ENCODE peak calls at places on chromosome 14, in eight cellular contexts. One of them, this sample, is unnamed.
A peak's percentile ranks its signal among the peaks of the same experiment; 100 is the strongest.

GRCh38 chr14:92794547-92794941 is 439 bp downstream of the GOLGA5 start:
- DNase-seq in AG09319: no peak
- DNase-seq in GM12892: no peak
- DNase-seq in heart left ventricle: no peak
- DNase-seq in activated gamma-delta T cell treated with Interleukin-2 at 50 U/mL for 16 hours: no peak
- DNase-seq in activated T-cell treated with anti-CD3 and anti-CD28 coated beads, Interleukin-2, amount 50 U/mL, for 48 hours: no peak
- DNase-seq in stimulated activated CD4-positive, alpha-beta T cell treated with anti-CD3 and anti-CD28 coated beads, Interleukin-15, amount 100 ng/mL, for 1 hour: no peak
- DNase-seq in BE2C: peak; percentile 51
- DNase-seq in this sample: peak; percentile 24

GRCh38 chr14:57212919-57213318 is 55.8 kb downstream of the EXOC5 start:
- DNase-seq in AG09319: no peak
- DNase-seq in BE2C: no peak
- DNase-seq in stimulated activated CD4-positive, alpha-beta T cell treated with anti-CD3 and anti-CD28 coated beads, Interleukin-15, amount 100 ng/mL, for 1 hour: no peak
- DNase-seq in GM12892: no peak
- DNase-seq in heart left ventricle: no peak
- DNase-seq in activated gamma-delta T cell treated with Interleukin-2 at 50 U/mL for 16 hours: no peak
- DNase-seq in activated T-cell treated with anti-CD3 and anti-CD28 coated beads, Interleukin-2, amount 50 U/mL, for 48 hours: no peak
- DNase-seq in this sample: no peak

GRCh38 chr14:74886001-74886400 is 4.3 kb downstream of the DLST start:
- DNase-seq in activated T-cell treated with anti-CD3 and anti-CD28 coated beads, Interleukin-2, amount 50 U/mL, for 48 hours: no peak
- DNase-seq in AG09319: peak; percentile 92
- DNase-seq in BE2C: no peak
- DNase-seq in GM12892: no peak
- DNase-seq in activated gamma-delta T cell treated with Interleukin-2 at 50 U/mL for 16 hours: no peak
- DNase-seq in heart left ventricle: no peak
- DNase-seq in stimulated activated CD4-positive, alpha-beta T cell treated with anti-CD3 and anti-CD28 coated beads, Interleukin-15, amount 100 ng/mL, for 1 hour: no peak
- DNase-seq in this sample: peak; percentile 97

GRCh38 chr14:89845346-89845745 is 109.2 kb downstream of the EFCAB11 start:
- DNase-seq in BE2C: no peak
- DNase-seq in GM12892: no peak
- DNase-seq in AG09319: no peak
- DNase-seq in stimulated activated CD4-positive, alpha-beta T cell treated with anti-CD3 and anti-CD28 coated beads, Interleukin-15, amount 100 ng/mL, for 1 hour: no peak
- DNase-seq in activated gamma-delta T cell treated with Interleukin-2 at 50 U/mL for 16 hours: no peak
- DNase-seq in heart left ventricle: no peak
- DNase-seq in activated T-cell treated with anti-CD3 and anti-CD28 coated beads, Interleukin-2, amount 50 U/mL, for 48 hours: no peak
- DNase-seq in this sample: peak; percentile 91

GRCh38 chr14:51575225-51576111 is 76.2 kb upstream of the FRMD6 start:
- DNase-seq in stimulated activated CD4-positive, alpha-beta T cell treated with anti-CD3 and anti-CD28 coated beads, Interleukin-15, amount 100 ng/mL, for 1 hour: no peak
- DNase-seq in activated gamma-delta T cell treated with Interleukin-2 at 50 U/mL for 16 hours: no peak
- DNase-seq in heart left ventricle: no peak
- DNase-seq in BE2C: no peak
- DNase-seq in AG09319: no peak
- DNase-seq in activated T-cell treated with anti-CD3 and anti-CD28 coated beads, Interleukin-2, amount 50 U/mL, for 48 hours: no peak
- DNase-seq in GM12892: no peak
- DNase-seq in this sample: peak; percentile 39

GRCh38 chr14:77638738-77639137 is 22.3 kb upstream of the SPTLC2 start:
- DNase-seq in BE2C: no peak
- DNase-seq in activated T-cell treated with anti-CD3 and anti-CD28 coated beads, Interleukin-2, amount 50 U/mL, for 48 hours: no peak
- DNase-seq in stimulated activated CD4-positive, alpha-beta T cell treated with anti-CD3 and anti-CD28 coated beads, Interleukin-15, amount 100 ng/mL, for 1 hour: no peak
- DNase-seq in AG09319: no peak
- DNase-seq in heart left ventricle: no peak
- DNase-seq in activated gamma-delta T cell treated with Interleukin-2 at 50 U/mL for 16 hours: no peak
- DNase-seq in GM12892: no peak
- DNase-seq in this sample: peak; percentile 82

GRCh38 chr14:20866963-20867362 is 24.2 kb upstream of the RNASE3 start:
- DNase-seq in activated T-cell treated with anti-CD3 and anti-CD28 coated beads, Interleukin-2, amount 50 U/mL, for 48 hours: no peak
- DNase-seq in heart left ventricle: no peak
- DNase-seq in activated gamma-delta T cell treated with Interleukin-2 at 50 U/mL for 16 hours: no peak
- DNase-seq in stimulated activated CD4-positive, alpha-beta T cell treated with anti-CD3 and anti-CD28 coated beads, Interleukin-15, amount 100 ng/mL, for 1 hour: no peak
- DNase-seq in BE2C: no peak
- DNase-seq in AG09319: no peak
- DNase-seq in GM12892: no peak
- DNase-seq in this sample: peak; percentile 8

GRCh38 chr14:56004807-56005579 is 113.2 kb upstream of the PELI2 start:
- DNase-seq in activated gamma-delta T cell treated with Interleukin-2 at 50 U/mL for 16 hours: peak; percentile 6
- DNase-seq in BE2C: no peak
- DNase-seq in AG09319: peak; percentile 64
- DNase-seq in stimulated activated CD4-positive, alpha-beta T cell treated with anti-CD3 and anti-CD28 coated beads, Interleukin-15, amount 100 ng/mL, for 1 hour: no peak
- DNase-seq in heart left ventricle: no peak
- DNase-seq in activated T-cell treated with anti-CD3 and anti-CD28 coated beads, Interleukin-2, amount 50 U/mL, for 48 hours: peak; percentile 36
- DNase-seq in GM12892: no peak
- DNase-seq in this sample: peak; percentile 74

GRCh38 chr14:76174982-76175381 is 23.3 kb downstream of the GPATCH2L start:
- DNase-seq in activated gamma-delta T cell treated with Interleukin-2 at 50 U/mL for 16 hours: no peak
- DNase-seq in heart left ventricle: no peak
- DNase-seq in BE2C: no peak
- DNase-seq in AG09319: no peak
- DNase-seq in stimulated activated CD4-positive, alpha-beta T cell treated with anti-CD3 and anti-CD28 coated beads, Interleukin-15, amount 100 ng/mL, for 1 hour: no peak
- DNase-seq in GM12892: no peak
- DNase-seq in activated T-cell treated with anti-CD3 and anti-CD28 coated beads, Interleukin-2, amount 50 U/mL, for 48 hours: no peak
- DNase-seq in this sample: no peak

GRCh38 chr14:96275182-96276112 is 19.4 kb downstream of the BDKRB1 start:
- DNase-seq in GM12892: peak; percentile 41
- DNase-seq in AG09319: peak; percentile 64
- DNase-seq in BE2C: peak; percentile 88
- DNase-seq in activated gamma-delta T cell treated with Interleukin-2 at 50 U/mL for 16 hours: peak; percentile 49
- DNase-seq in heart left ventricle: peak; percentile 78
- DNase-seq in activated T-cell treated with anti-CD3 and anti-CD28 coated beads, Interleukin-2, amount 50 U/mL, for 48 hours: peak; percentile 79
- DNase-seq in stimulated activated CD4-positive, alpha-beta T cell treated with anti-CD3 and anti-CD28 coated beads, Interleukin-15, amount 100 ng/mL, for 1 hour: peak; percentile 60
- DNase-seq in this sample: peak; percentile 82

GRCh38 chr14:85380891-85381290 is 149.1 kb upstream of the FLRT2 start:
- DNase-seq in AG09319: no peak
- DNase-seq in stimulated activated CD4-positive, alpha-beta T cell treated with anti-CD3 and anti-CD28 coated beads, Interleukin-15, amount 100 ng/mL, for 1 hour: no peak
- DNase-seq in activated gamma-delta T cell treated with Interleukin-2 at 50 U/mL for 16 hours: no peak
- DNase-seq in activated T-cell treated with anti-CD3 and anti-CD28 coated beads, Interleukin-2, amount 50 U/mL, for 48 hours: no peak
- DNase-seq in BE2C: no peak
- DNase-seq in GM12892: no peak
- DNase-seq in heart left ventricle: no peak
- DNase-seq in this sample: peak; percentile 6

GRCh38 chr14:53932966-53933365 is 23.7 kb downstream of the BMP4 start:
- DNase-seq in activated T-cell treated with anti-CD3 and anti-CD28 coated beads, Interleukin-2, amount 50 U/mL, for 48 hours: no peak
- DNase-seq in heart left ventricle: no peak
- DNase-seq in activated gamma-delta T cell treated with Interleukin-2 at 50 U/mL for 16 hours: no peak
- DNase-seq in stimulated activated CD4-positive, alpha-beta T cell treated with anti-CD3 and anti-CD28 coated beads, Interleukin-15, amount 100 ng/mL, for 1 hour: no peak
- DNase-seq in BE2C: no peak
- DNase-seq in AG09319: no peak
- DNase-seq in GM12892: no peak
- DNase-seq in this sample: no peak

GRCh38 chr14:68665116-68665515 is 127.8 kb downstream of the ZFP36L1 start:
- DNase-seq in GM12892: no peak
- DNase-seq in activated gamma-delta T cell treated with Interleukin-2 at 50 U/mL for 16 hours: no peak
- DNase-seq in activated T-cell treated with anti-CD3 and anti-CD28 coated beads, Interleukin-2, amount 50 U/mL, for 48 hours: no peak
- DNase-seq in heart left ventricle: no peak
- DNase-seq in stimulated activated CD4-positive, alpha-beta T cell treated with anti-CD3 and anti-CD28 coated beads, Interleukin-15, amount 100 ng/mL, for 1 hour: no peak
- DNase-seq in BE2C: no peak
- DNase-seq in AG09319: no peak
- DNase-seq in this sample: peak; percentile 88

GRCh38 chr14:58341152-58341748 is 42.9 kb downstream of the ARID4A start:
- DNase-seq in BE2C: no peak
- DNase-seq in AG09319: no peak
- DNase-seq in stimulated activated CD4-positive, alpha-beta T cell treated with anti-CD3 and anti-CD28 coated beads, Interleukin-15, amount 100 ng/mL, for 1 hour: no peak
- DNase-seq in GM12892: no peak
- DNase-seq in activated T-cell treated with anti-CD3 and anti-CD28 coated beads, Interleukin-2, amount 50 U/mL, for 48 hours: no peak
- DNase-seq in activated gamma-delta T cell treated with Interleukin-2 at 50 U/mL for 16 hours: no peak
- DNase-seq in heart left ventricle: no peak
- DNase-seq in this sample: no peak

GRCh38 chr14:38256358-38256840 is 506 bp upstream of the CLEC14A start:
- DNase-seq in activated T-cell treated with anti-CD3 and anti-CD28 coated beads, Interleukin-2, amount 50 U/mL, for 48 hours: peak; percentile 20
- DNase-seq in AG09319: no peak
- DNase-seq in GM12892: no peak
- DNase-seq in activated gamma-delta T cell treated with Interleukin-2 at 50 U/mL for 16 hours: no peak
- DNase-seq in heart left ventricle: peak; percentile 51
- DNase-seq in BE2C: no peak
- DNase-seq in stimulated activated CD4-positive, alpha-beta T cell treated with anti-CD3 and anti-CD28 coated beads, Interleukin-15, amount 100 ng/mL, for 1 hour: no peak
- DNase-seq in this sample: peak; percentile 69

GRCh38 chr14:80275208-80275850 is 64.0 kb upstream of the DIO2 start:
- DNase-seq in heart left ventricle: no peak
- DNase-seq in GM12892: no peak
- DNase-seq in BE2C: no peak
- DNase-seq in activated gamma-delta T cell treated with Interleukin-2 at 50 U/mL for 16 hours: no peak
- DNase-seq in activated T-cell treated with anti-CD3 and anti-CD28 coated beads, Interleukin-2, amount 50 U/mL, for 48 hours: no peak
- DNase-seq in AG09319: no peak
- DNase-seq in stimulated activated CD4-positive, alpha-beta T cell treated with anti-CD3 and anti-CD28 coated beads, Interleukin-15, amount 100 ng/mL, for 1 hour: no peak
- DNase-seq in this sample: peak; percentile 83

GRCh38 chr14:27881646-27882045 is 884.9 kb upstream of the FOXG1 start:
- DNase-seq in heart left ventricle: no peak
- DNase-seq in AG09319: no peak
- DNase-seq in activated T-cell treated with anti-CD3 and anti-CD28 coated beads, Interleukin-2, amount 50 U/mL, for 48 hours: no peak
- DNase-seq in stimulated activated CD4-positive, alpha-beta T cell treated with anti-CD3 and anti-CD28 coated beads, Interleukin-15, amount 100 ng/mL, for 1 hour: no peak
- DNase-seq in activated gamma-delta T cell treated with Interleukin-2 at 50 U/mL for 16 hours: no peak
- DNase-seq in BE2C: no peak
- DNase-seq in GM12892: no peak
- DNase-seq in this sample: no peak

GRCh38 chr14:106442857-106443256 is 916.5 kb downstream of the TMEM121 start:
- DNase-seq in activated gamma-delta T cell treated with Interleukin-2 at 50 U/mL for 16 hours: peak; percentile 52
- DNase-seq in AG09319: no peak
- DNase-seq in heart left ventricle: no peak
- DNase-seq in GM12892: no peak
- DNase-seq in activated T-cell treated with anti-CD3 and anti-CD28 coated beads, Interleukin-2, amount 50 U/mL, for 48 hours: peak; percentile 72
- DNase-seq in BE2C: peak; percentile 49
- DNase-seq in stimulated activated CD4-positive, alpha-beta T cell treated with anti-CD3 and anti-CD28 coated beads, Interleukin-15, amount 100 ng/mL, for 1 hour: peak; percentile 37
- DNase-seq in this sample: no peak

GRCh38 chr14:69726761-69727511 is 40.0 kb upstream of the SRSF5 start:
- DNase-seq in BE2C: peak; percentile 84
- DNase-seq in heart left ventricle: peak; percentile 94
- DNase-seq in stimulated activated CD4-positive, alpha-beta T cell treated with anti-CD3 and anti-CD28 coated beads, Interleukin-15, amount 100 ng/mL, for 1 hour: peak; percentile 76
- DNase-seq in AG09319: peak; percentile 23
- DNase-seq in GM12892: peak; percentile 79
- DNase-seq in activated T-cell treated with anti-CD3 and anti-CD28 coated beads, Interleukin-2, amount 50 U/mL, for 48 hours: peak; percentile 92
- DNase-seq in activated gamma-delta T cell treated with Interleukin-2 at 50 U/mL for 16 hours: peak; percentile 83
- DNase-seq in this sample: peak; percentile 75